ENCODE peak calls at places on chromosomes 16 and 17, in six cellular contexts. G is fibroblast of lung, R is bronchial epithelial cell, S is IMR-90, J is activated gamma-delta T cell treated with Interleukin-2 at 50 U/mL for 16 hours, N is GM04504. U is an unnamed sample.

GRCh38 chr17:72726936-72727335 is 365.6 kb downstream of the SLC39A11 start:
- DNase-seq in G (peak), S (peak), R (peak), N (no peak), J (peak), U (no peak)

GRCh38 chr16:19434584-19434983 is 16.9 kb downstream of the TMC5 start:
- DNase-seq in S (no peak), R (no peak), G (no peak), J (no peak), N (no peak), U (no peak)

GRCh38 chr17:80908776-80909175 is 82.9 kb upstream of the CHMP6 start:
- DNase-seq in N (no peak), G (no peak), S (no peak), R (no peak), J (no peak), U (no peak)

GRCh38 chr16:71708696-71709095 is 15.8 kb downstream of the PHLPP2 start:
- DNase-seq in J (no peak), R (no peak), G (no peak), N (no peak), S (no peak), U (no peak)

GRCh38 chr17:17109896-17110295 is 67.6 kb downstream of the MPRIP start:
- DNase-seq in S (no peak), G (no peak), R (peak), N (no peak), J (peak), U (no peak)

GRCh38 chr17:48542114-48542955 is 2.6 kb downstream of the HOXB2 start:
- DNase-seq in J (no peak), R (no peak), N (no peak), S (peak), G (no peak), U (peak)

GRCh38 chr17:17837966-17838962 is 1.5 kb upstream of the SREBF1 start:
- DNase-seq in R (peak), J (no peak), G (peak), N (no peak), S (peak), U (peak)

GRCh38 chr17:38533706-38534497 is 71.8 kb downstream of the SRCIN1 start:
- DNase-seq in R (no peak), S (no peak), J (no peak), G (no peak), N (no peak), U (no peak)